ENCODE peak calls at places on chromosomes 7 and 10, in eight cellular contexts. L is H1, O is spleen, R is suprapubic skin, K is GM12878, X is upper lobe of left lung, Z is stomach, C is Panc1. I is an unnamed sample.

GRCh38 chr10:74329873-74330272 is 178.9 kb downstream of the ADK start:
- DNase-seq in L (no peak), O (no peak), R (no peak), C (no peak), K (no peak), Z (no peak), X (no peak), I (no peak)

GRCh38 chr10:13830385-13830784 is 243.6 kb downstream of the PRPF18 start:
- DNase-seq in L (no peak), R (no peak), C (no peak), K (no peak), X (no peak), O (no peak), Z (no peak), I (no peak)

GRCh38 chr7:52684388-52684787 is 351.0 kb upstream of the POM121L12 start:
- DNase-seq in Z (no peak), X (no peak), R (no peak), K (no peak), C (no peak), L (no peak), O (no peak), I (no peak)

GRCh38 chr10:44042075-44042770 is 342.7 kb downstream of the CXCL12 start:
- DNase-seq in L (no peak), C (no peak), O (no peak), R (no peak), K (no peak), Z (no peak), X (no peak), I (no peak)

GRCh38 chr10:75452997-75453396 is 21.6 kb downstream of the LRMDA start:
- DNase-seq in O (no peak), X (no peak), L (no peak), K (no peak), C (no peak), Z (no peak), R (no peak), I (no peak)

GRCh38 chr7:150362989-150363769 is 5.4 kb upstream of the REPIN1 start:
- DNase-seq in R (no peak), K (no peak), Z (no peak), O (no peak), C (no peak), X (no peak), L (no peak), I (no peak)

GRCh38 chr10:74249865-74250264 is 98.8 kb downstream of the ADK start:
- DNase-seq in K (no peak), C (no peak), R (no peak), O (no peak), X (no peak), L (no peak), Z (no peak), I (no peak)

GRCh38 chr10:78175444-78175843 is 141.8 kb downstream of the RPS24 start:
- DNase-seq in Z (no peak), O (no peak), C (no peak), K (no peak), R (no peak), X (no peak), L (no peak), I (no peak)

GRCh38 chr10:18195060-18195799 is 55.0 kb downstream of the CACNB2 start:
- DNase-seq in K (no peak), Z (no peak), C (no peak), R (no peak), X (no peak), O (no peak), L (no peak), I (no peak)

GRCh38 chr10:43110318-43111071 is 27.8 kb upstream of the CSGALNACT2 start:
- DNase-seq in O (no peak), K (no peak), Z (no peak), C (no peak), R (no peak), L (no peak), X (no peak), I (no peak)

GRCh38 chr10:129522041-129522585 is 55.1 kb downstream of the MGMT start:
- DNase-seq in X (no peak), C (no peak), L (no peak), K (no peak), O (no peak), Z (no peak), R (no peak), I (no peak)
- H3K4me1 ChIP-seq in X (no peaks in the 10 kb centered on the region), C (peaks cover 5% of the 10 kb centered on the region), L (no peaks in the 10 kb centered on the region), K (no peaks in the 10 kb centered on the region), O (peaks cover 10% of the 10 kb centered on the region), Z (no peaks in the 10 kb centered on the region), R (peaks cover 12% of the 10 kb centered on the region), I (peaks cover 27% of the 10 kb centered on the region)

DNA sequence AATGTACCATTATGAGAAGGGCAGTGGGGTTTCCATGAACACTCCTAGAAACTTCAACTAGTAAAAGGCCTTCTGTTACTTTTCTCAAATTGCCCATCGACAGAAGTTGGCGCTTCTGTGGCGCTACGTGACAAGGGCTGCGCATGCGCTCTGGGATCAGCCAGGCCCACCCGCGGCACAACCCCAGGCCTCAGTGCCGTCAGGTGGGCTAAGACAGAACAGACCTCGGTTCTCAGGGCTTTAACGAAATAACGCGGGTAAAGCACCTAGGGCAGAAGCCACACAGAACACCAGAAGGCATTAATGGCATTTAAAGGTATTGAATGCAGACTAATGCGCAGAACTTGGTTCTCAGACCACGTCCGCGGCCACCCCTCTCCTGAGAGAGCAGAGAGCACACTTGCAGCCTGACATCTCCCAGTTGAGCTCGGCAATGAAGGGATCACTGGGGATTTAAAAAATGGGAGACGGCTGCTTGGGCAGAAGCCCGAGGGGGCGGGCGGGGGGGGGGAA is 67.6 kb upstream of the CTNNA3 start:
- DNase-seq in Z (peak; percentile 72), C (peak; percentile 66), O (peak; percentile 93), X (peak; percentile 72), R (peak; percentile 84), K (no peak), L (peak; percentile 17), I (no peak)
- H3K27ac ChIP-seq in Z (peak overlapping the region; percentile 94), C (peak overlapping the region; percentile 77), O (peak overlapping the region; percentile 95), X (peak overlapping the region; percentile 91), R (peak overlapping the region; percentile 95), K (peak overlapping the region; percentile 65), L (no peak overlapping the region), I (peak overlapping the region; percentile 93)

GRCh38 chr7:104174798-104175197 is 33.0 kb downstream of the ORC5 start:
- DNase-seq in L (no peak), X (peak; percentile 37), K (no peak), O (no peak), Z (no peak), R (no peak), C (no peak), I (no peak)
- TF ChIP-seq POLR2AphosphoS5 in L (no peak), X (no peak), K (no peak), O (no peak), Z (no peak), R (no peak), C (no peak), I (no peak)

GRCh38 chr10:103572597-103573321 is 79.3 kb downstream of the NEURL1 start:
- DNase-seq in C (no peak), X (no peak), L (no peak), R (no peak), O (no peak), Z (no peak), K (no peak), I (no peak)
- H3K4me1 ChIP-seq in C (peaks cover 6% of the 10 kb centered on the region), X (no peaks in the 10 kb centered on the region), L (no peaks in the 10 kb centered on the region), R (no peaks in the 10 kb centered on the region), O (no peaks in the 10 kb centered on the region), Z (peaks cover 24% of the 10 kb centered on the region), K (no peaks in the 10 kb centered on the region), I (no peaks in the 10 kb centered on the region)

DNA sequence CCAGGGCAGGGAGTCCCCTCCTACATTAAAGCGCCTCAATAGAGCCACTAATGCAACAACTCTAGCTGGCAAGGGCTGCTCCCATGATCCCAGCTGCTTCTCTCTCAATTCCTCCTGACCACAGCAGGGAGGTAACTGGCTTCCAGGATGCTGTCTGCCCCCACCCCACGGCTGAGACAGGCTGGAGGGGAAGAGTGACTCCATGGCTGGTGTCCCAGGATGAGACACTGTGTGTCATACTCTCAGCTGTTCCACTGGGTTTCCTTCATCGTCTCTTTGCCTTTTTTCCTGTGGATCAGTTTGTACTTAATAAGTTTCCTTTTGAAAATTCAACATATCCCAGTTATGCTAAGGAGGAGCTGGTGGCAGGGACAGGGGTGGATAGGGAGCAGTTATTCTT is 27.7 kb upstream of the MYH16 start:
- DNase-seq in Z (no peak), C (no peak), L (no peak), K (no peak), O (no peak), X (no peak), R (no peak), I (no peak)
- H3K27ac ChIP-seq in Z (no peak overlapping the region), C (no peak overlapping the region), L (no peak overlapping the region), K (no peak overlapping the region), O (no peak overlapping the region), X (no peak overlapping the region), R (no peak overlapping the region), I (no peak overlapping the region)

GRCh38 chr7:131897016-131897789 is 340.8 kb upstream of the PODXL start:
- DNase-seq in Z (no peak), K (no peak), L (peak; percentile 17), O (no peak), X (no peak), C (no peak), R (no peak), I (no peak)

GRCh38 chr7:131893627-131894345 is 337.4 kb upstream of the PODXL start:
- DNase-seq in X (no peak), O (no peak), C (no peak), L (no peak), Z (no peak), R (no peak), K (no peak), I (no peak)

GRCh38 chr7:131896189-131896855 is 339.9 kb upstream of the PODXL start:
- DNase-seq in O (no peak), Z (no peak), L (peak; percentile 47), X (no peak), R (no peak), K (no peak), C (no peak), I (no peak)

GRCh38 chr7:131897790-131898165 is 341.4 kb upstream of the PODXL start:
- DNase-seq in O (no peak), R (no peak), Z (no peak), C (no peak), K (no peak), L (no peak), X (no peak), I (no peak)

DNA sequence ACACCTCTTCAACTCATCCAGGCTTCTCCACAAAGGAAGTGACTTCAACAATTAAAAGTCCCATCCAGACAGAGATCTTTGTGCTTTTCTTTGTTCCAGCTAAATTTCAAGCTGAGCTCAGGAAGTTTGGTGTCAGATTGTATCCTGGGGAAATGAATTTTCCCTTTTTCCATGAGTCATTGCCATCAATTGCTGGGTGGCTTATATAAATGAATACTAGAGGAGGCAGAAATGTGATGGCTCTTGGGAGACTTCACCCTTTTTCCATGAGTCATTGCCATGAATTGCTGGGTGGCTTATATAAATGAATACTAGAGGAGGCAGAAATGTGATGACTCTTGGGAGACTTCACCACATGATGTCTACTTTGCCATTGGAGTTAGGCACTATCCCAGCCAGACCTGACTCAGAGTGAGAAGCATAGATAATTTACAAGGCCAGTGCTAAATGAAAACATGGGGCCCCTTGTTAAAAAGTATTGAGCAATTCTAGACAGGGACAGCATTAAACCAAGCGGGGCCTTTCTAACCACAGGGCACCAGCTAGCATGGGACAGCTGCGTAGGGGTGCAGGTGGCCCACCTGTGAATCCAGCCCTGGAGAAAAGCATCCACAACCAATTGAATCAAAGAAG is 339.2 kb upstream of the PODXL start:
- DNase-seq in K (no peak), C (peak; percentile 7), Z (no peak), L (no peak), O (no peak), R (no peak), X (no peak), I (no peak)
- TF ChIP-seq POLR2AphosphoS5 in K (no peak), C (no peak), Z (no peak), L (no peak), O (no peak), R (no peak), X (no peak), I (no peak)

GRCh38 chr7:71404701-71405345 is 272.9 kb downstream of the GALNT17 start:
- DNase-seq in X (no peak), L (no peak), R (no peak), K (no peak), C (no peak), O (no peak), Z (no peak), I (no peak)
- H3K4me1 ChIP-seq in X (no peaks in the 10 kb centered on the region), L (no peaks in the 10 kb centered on the region), R (no peaks in the 10 kb centered on the region), K (no peaks in the 10 kb centered on the region), C (no peaks in the 10 kb centered on the region), O (no peaks in the 10 kb centered on the region), Z (no peaks in the 10 kb centered on the region), I (peaks cover 11% of the 10 kb centered on the region)

I was measured in esophagus muscularis mucosa.